ENCODE peak calls at places on chromosomes 3 and 15, in six cellular contexts. One of them, this sample, is unnamed.

GRCh38 chr15:77510066-77511044 is 89.7 kb downstream of the HMG20A start:
- DNase-seq in HCT116: no peak
- DNase-seq in K562: no peak
- DNase-seq in H1: peak; percentile 44
- DNase-seq in SK-N-SH: no peak
- DNase-seq in HepG2: no peak
- DNase-seq in this sample: no peak

GRCh38 chr15:67892559-67893377 is 52.9 kb upstream of the RNU6-1 start:
- DNase-seq in HCT116: no peak
- DNase-seq in K562: no peak
- DNase-seq in H1: no peak
- DNase-seq in SK-N-SH: no peak
- DNase-seq in HepG2: no peak
- DNase-seq in this sample: no peak

GRCh38 chr3:17028363-17028762 is 143.6 kb downstream of the PLCL2 start:
- DNase-seq in HCT116: no peak
- DNase-seq in K562: no peak
- DNase-seq in H1: no peak
- DNase-seq in SK-N-SH: no peak
- DNase-seq in HepG2: no peak
- DNase-seq in this sample: no peak

GRCh38 chr3:35383719-35384555 is 255.4 kb upstream of the ARPP21 start:
- DNase-seq in HCT116: no peak
- DNase-seq in K562: no peak
- DNase-seq in H1: no peak
- DNase-seq in SK-N-SH: peak; percentile 4
- DNase-seq in HepG2: no peak
- DNase-seq in this sample: no peak

GRCh38 chr15:38541046-38541445 is 23.6 kb downstream of the RASGRP1 start:
- DNase-seq in HCT116: no peak
- DNase-seq in K562: no peak
- DNase-seq in H1: no peak
- DNase-seq in SK-N-SH: no peak
- DNase-seq in HepG2: no peak
- DNase-seq in this sample: no peak

GRCh38 chr15:89664951-89665350 is 9.7 kb upstream of the KIF7 start:
- DNase-seq in HCT116: no peak
- DNase-seq in K562: no peak
- DNase-seq in H1: no peak
- DNase-seq in SK-N-SH: no peak
- DNase-seq in HepG2: no peak
- DNase-seq in this sample: no peak

GRCh38 chr3:185460719-185461350 is 38.0 kb downstream of the TMEM41A start:
- DNase-seq in HCT116: peak; percentile 32
- DNase-seq in K562: peak; percentile 44
- DNase-seq in H1: no peak
- DNase-seq in SK-N-SH: peak; percentile 23
- DNase-seq in HepG2: no peak
- DNase-seq in this sample: no peak

GRCh38 chr15:68526269-68526668 is 52.5 kb upstream of the CORO2B start:
- DNase-seq in HCT116: no peak
- DNase-seq in K562: no peak
- DNase-seq in H1: no peak
- DNase-seq in SK-N-SH: no peak
- DNase-seq in HepG2: no peak
- DNase-seq in this sample: no peak

GRCh38 chr15:60370804-60371700 is 26.7 kb downstream of the ANXA2 start:
- DNase-seq in HCT116: peak; percentile 97
- DNase-seq in K562: no peak
- DNase-seq in H1: no peak
- DNase-seq in SK-N-SH: no peak
- DNase-seq in HepG2: peak; percentile 70
- DNase-seq in this sample: no peak

GRCh38 chr3:52112056-52112455 is 42.2 kb downstream of the POC1A start:
- DNase-seq in HCT116: no peak
- DNase-seq in K562: no peak
- DNase-seq in H1: no peak
- DNase-seq in SK-N-SH: no peak
- DNase-seq in HepG2: no peak
- DNase-seq in this sample: no peak

GRCh38 chr3:170997966-170998913 is 28.3 kb downstream of the SLC2A2 start:
- DNase-seq in HCT116: no peak
- DNase-seq in K562: no peak
- DNase-seq in H1: no peak
- DNase-seq in SK-N-SH: no peak
- DNase-seq in HepG2: peak; percentile 91
- DNase-seq in this sample: no peak

GRCh38 chr3:150611666-150612065 is 8.5 kb downstream of the SELENOT start:
- DNase-seq in HCT116: no peak
- DNase-seq in K562: no peak
- DNase-seq in H1: no peak
- DNase-seq in SK-N-SH: no peak
- DNase-seq in HepG2: no peak
- DNase-seq in this sample: no peak

GRCh38 chr3:9810846-9811245 is 784 bp downstream of the TTLL3 start:
- DNase-seq in HCT116: no peak
- DNase-seq in K562: no peak
- DNase-seq in H1: no peak
- DNase-seq in SK-N-SH: no peak
- DNase-seq in HepG2: no peak
- DNase-seq in this sample: no peak

GRCh38 chr15:82021992-82022391 is 23.8 kb downstream of the MEX3B start:
- DNase-seq in HCT116: no peak
- DNase-seq in K562: no peak
- DNase-seq in H1: no peak
- DNase-seq in SK-N-SH: peak; percentile 25
- DNase-seq in HepG2: no peak
- DNase-seq in this sample: no peak

GRCh38 chr3:184626942-184627341 is 65.4 kb downstream of the EPHB3 start:
- DNase-seq in HCT116: no peak
- DNase-seq in K562: no peak
- DNase-seq in H1: no peak
- DNase-seq in SK-N-SH: no peak
- DNase-seq in HepG2: no peak
- DNase-seq in this sample: no peak

GRCh38 chr15:78312551-78312950 is 13.1 kb upstream of the SKIC8 start:
- DNase-seq in HCT116: no peak
- DNase-seq in K562: no peak
- DNase-seq in H1: no peak
- DNase-seq in SK-N-SH: no peak
- DNase-seq in HepG2: no peak
- DNase-seq in this sample: no peak

GRCh38 chr15:86550075-86550474 is 470.4 kb downstream of the AGBL1 start:
- DNase-seq in HCT116: no peak
- DNase-seq in K562: no peak
- DNase-seq in H1: no peak
- DNase-seq in SK-N-SH: no peak
- DNase-seq in HepG2: no peak
- DNase-seq in this sample: no peak

GRCh38 chr15:67405208-67406191 is 115.4 kb upstream of the C15orf61 start:
- DNase-seq in HCT116: peak; percentile 18
- DNase-seq in K562: no peak
- DNase-seq in H1: no peak
- DNase-seq in SK-N-SH: no peak
- DNase-seq in HepG2: no peak
- DNase-seq in this sample: no peak

GRCh38 chr3:158845748-158846350 is 44.0 kb downstream of the MFSD1 start:
- DNase-seq in HCT116: peak; percentile 27
- DNase-seq in K562: peak; percentile 70
- DNase-seq in H1: peak; percentile 15
- DNase-seq in SK-N-SH: peak; percentile 68
- DNase-seq in HepG2: peak; percentile 41
- DNase-seq in this sample: no peak

GRCh38 chr3:51708216-51708845 is 1.5 kb downstream of the GRM2 start:
- DNase-seq in HCT116: no peak
- DNase-seq in K562: no peak
- DNase-seq in H1: no peak
- DNase-seq in SK-N-SH: no peak
- DNase-seq in HepG2: no peak
- DNase-seq in this sample: no peak

GRCh38 chr3:23490459-23490858 is 287.3 kb downstream of the UBE2E2 start:
- DNase-seq in HCT116: no peak
- DNase-seq in K562: no peak
- DNase-seq in H1: no peak
- DNase-seq in SK-N-SH: no peak
- DNase-seq in HepG2: no peak
- DNase-seq in this sample: no peak

GRCh38 chr3:12158387-12159226 is at the start of gene TIMP4:
- DNase-seq in HCT116: no peak
- DNase-seq in K562: no peak
- DNase-seq in H1: peak; percentile 36
- DNase-seq in SK-N-SH: no peak
- DNase-seq in HepG2: peak; percentile 46
- DNase-seq in this sample: no peak

GRCh38 chr3:148599478-148599877 is 98.2 kb upstream of the AGTR1 start:
- DNase-seq in HCT116: no peak
- DNase-seq in K562: no peak
- DNase-seq in H1: no peak
- DNase-seq in SK-N-SH: no peak
- DNase-seq in HepG2: no peak
- DNase-seq in this sample: no peak

GRCh38 chr3:73384091-73384906 is 240.4 kb downstream of the PDZRN3 start:
- DNase-seq in HCT116: no peak
- DNase-seq in K562: no peak
- DNase-seq in H1: no peak
- DNase-seq in SK-N-SH: no peak
- DNase-seq in HepG2: no peak
- DNase-seq in this sample: no peak

GRCh38 chr3:79178471-79178870 is 589.3 kb downstream of the ROBO1 start:
- DNase-seq in HCT116: no peak
- DNase-seq in K562: no peak
- DNase-seq in H1: no peak
- DNase-seq in SK-N-SH: no peak
- DNase-seq in HepG2: no peak
- DNase-seq in this sample: no peak

GRCh38 chr15:81292516-81293001 is 31.4 kb downstream of the STARD5 start:
- DNase-seq in HCT116: no peak
- DNase-seq in K562: no peak
- DNase-seq in H1: no peak
- DNase-seq in SK-N-SH: no peak
- DNase-seq in HepG2: no peak
- DNase-seq in this sample: peak; percentile 74

GRCh38 chr3:197308591-197308990 is 10.2 kb upstream of the DLG1 start:
- DNase-seq in HCT116: no peak
- DNase-seq in K562: no peak
- DNase-seq in H1: no peak
- DNase-seq in SK-N-SH: no peak
- DNase-seq in HepG2: no peak
- DNase-seq in this sample: no peak

GRCh38 chr3:170792511-170792910 is 77.5 kb downstream of the RPL22L1 start:
- DNase-seq in HCT116: no peak
- DNase-seq in K562: no peak
- DNase-seq in H1: no peak
- DNase-seq in SK-N-SH: no peak
- DNase-seq in HepG2: no peak
- DNase-seq in this sample: no peak

GRCh38 chr3:20128378-20128777 is 57.6 kb downstream of the SGO1 start:
- DNase-seq in HCT116: no peak
- DNase-seq in K562: no peak
- DNase-seq in H1: no peak
- DNase-seq in SK-N-SH: no peak
- DNase-seq in HepG2: no peak
- DNase-seq in this sample: no peak
- TF ChIP-seq JUND in HCT116: no peak
- TF ChIP-seq JUND in K562: no peak
- TF ChIP-seq JUND in H1: no peak
- TF ChIP-seq JUND in SK-N-SH: no peak
- TF ChIP-seq JUND in HepG2: no peak
- TF ChIP-seq JUND in this sample: no peak

GRCh38 chr3:104275199-104275598 is 1091.5 kb upstream of the ALCAM start:
- DNase-seq in HCT116: no peak
- DNase-seq in K562: no peak
- DNase-seq in H1: no peak
- DNase-seq in SK-N-SH: no peak
- DNase-seq in HepG2: no peak
- DNase-seq in this sample: no peak

GRCh38 chr3:104269771-104270170 is 1096.9 kb upstream of the ALCAM start:
- DNase-seq in HCT116: no peak
- DNase-seq in K562: no peak
- DNase-seq in H1: no peak
- DNase-seq in SK-N-SH: no peak
- DNase-seq in HepG2: no peak
- DNase-seq in this sample: no peak

DNA sequence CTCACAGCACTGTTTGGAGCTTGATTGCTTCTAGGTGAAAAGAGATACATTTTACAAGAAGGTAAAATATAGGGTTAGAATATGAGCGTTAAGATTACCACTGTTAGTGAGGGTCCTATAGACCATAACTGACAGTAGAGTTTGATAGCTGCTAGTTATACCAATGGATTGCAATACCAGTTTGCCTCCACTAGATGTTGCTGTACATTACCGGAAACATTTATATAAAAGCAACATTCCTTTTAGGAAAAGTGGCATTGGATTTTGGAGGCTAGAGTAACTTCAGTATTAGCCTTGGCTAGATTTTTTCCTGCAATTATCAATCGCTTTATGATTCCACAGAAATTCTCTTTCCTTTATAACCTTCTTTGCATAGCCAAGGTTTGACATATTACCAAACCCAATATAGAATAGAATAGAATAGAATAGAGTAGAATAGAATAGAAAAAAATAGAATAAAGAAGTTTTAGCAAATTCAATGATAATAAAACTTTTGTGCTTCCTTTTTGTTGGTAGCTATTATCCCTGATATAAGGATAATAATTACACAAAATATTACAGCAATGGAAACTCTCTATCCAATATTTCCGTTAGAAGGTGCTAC is 1093.6 kb upstream of the ALCAM start:
- DNase-seq in HCT116: peak; percentile 19
- DNase-seq in K562: no peak
- DNase-seq in H1: no peak
- DNase-seq in SK-N-SH: no peak
- DNase-seq in HepG2: peak; percentile 31
- DNase-seq in this sample: no peak
- TF ChIP-seq MAX in HCT116: no peak
- TF ChIP-seq MAX in K562: no peak
- TF ChIP-seq MAX in H1: no peak
- TF ChIP-seq MAX in SK-N-SH: no peak
- TF ChIP-seq MAX in HepG2: no peak
- TF ChIP-seq MAX in this sample: no peak

GRCh38 chr15:80059786-80060489 is 462 bp downstream of the ZFAND6 start:
- DNase-seq in HCT116: peak; percentile 32
- DNase-seq in K562: peak; percentile 91
- DNase-seq in H1: peak; percentile 27
- DNase-seq in SK-N-SH: peak; percentile 92
- DNase-seq in HepG2: peak; percentile 24
- DNase-seq in this sample: no peak
- TF ChIP-seq JUND in HCT116: no peak
- TF ChIP-seq JUND in K562: no peak
- TF ChIP-seq JUND in H1: no peak
- TF ChIP-seq JUND in SK-N-SH: no peak
- TF ChIP-seq JUND in HepG2: no peak
- TF ChIP-seq JUND in this sample: no peak

DNA sequence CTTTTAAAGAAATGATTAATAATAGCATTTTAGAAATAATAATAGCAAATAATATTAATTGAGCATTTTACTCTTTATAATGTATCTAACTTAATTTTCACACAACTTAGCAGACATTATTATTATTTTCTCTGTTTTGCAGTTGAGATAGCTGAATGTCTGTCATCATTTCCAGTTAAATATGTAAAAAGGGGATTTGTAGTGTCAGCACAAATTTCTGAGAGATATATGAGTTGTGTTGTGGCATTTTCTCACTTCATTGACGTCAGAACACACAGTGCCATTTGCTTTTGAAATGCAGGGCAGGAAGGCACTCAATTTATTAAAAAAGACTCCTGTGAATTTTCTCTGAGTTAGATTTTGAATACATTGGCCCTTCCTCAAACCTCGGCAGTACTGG is 111.0 kb downstream of the GRM7 start:
- DNase-seq in HCT116: no peak
- DNase-seq in K562: no peak
- DNase-seq in H1: no peak
- DNase-seq in SK-N-SH: no peak
- DNase-seq in HepG2: no peak
- DNase-seq in this sample: no peak
- TF ChIP-seq MAX in HCT116: no peak
- TF ChIP-seq MAX in K562: no peak
- TF ChIP-seq MAX in H1: no peak
- TF ChIP-seq MAX in SK-N-SH: no peak
- TF ChIP-seq MAX in HepG2: no peak
- TF ChIP-seq MAX in this sample: no peak